ENCODE peak calls at places on chromosomes 12 and 14, in seven cellular contexts. F is SK-N-SH, H is NB4, W is A549, N is WTC11, G is endothelial cell of umbilical vein, Z is HepG2. T is an unnamed sample.

GRCh38 chr12:50678650-50679049 is 85.3 kb upstream of the ATF1 start:
- DNase-seq in Z (no peak), H (no peak), F (no peak), W (no peak), N (no peak), G (no peak), T (no peak)

GRCh38 chr14:25400607-25401206 is 350.8 kb upstream of the STXBP6 start:
- DNase-seq in N (peak; percentile 49), H (peak; percentile 61), Z (peak; percentile 70), G (peak; percentile 63), W (peak; percentile 54), F (peak; percentile 9), T (no peak)

GRCh38 chr12:33671676-33672075 is 232.1 kb upstream of the SYT10 start:
- DNase-seq in G (no peak), W (no peak), H (no peak), F (no peak), Z (no peak), N (no peak), T (no peak)

GRCh38 chr14:75294649-75295033 is 16.0 kb downstream of the FOS start:
- DNase-seq in H (no peak), Z (no peak), W (peak; percentile 47), N (peak; percentile 32), G (no peak), F (peak; percentile 66), T (no peak)

GRCh38 chr12:77299910-77300772 is 234.8 kb upstream of the E2F7 start:
- DNase-seq in Z (no peak), N (no peak), H (no peak), G (peak; percentile 45), F (no peak), W (peak; percentile 4), T (no peak)

GRCh38 chr12:18551703-18552102 is 186.1 kb downstream of the PLCZ1 start:
- DNase-seq in N (no peak), H (no peak), W (no peak), G (no peak), Z (no peak), F (no peak), T (no peak)

GRCh38 chr14:103118019-103118662 is 5.1 kb upstream of the TNFAIP2 start:
- DNase-seq in N (no peak), H (peak; percentile 65), F (no peak), G (peak; percentile 34), W (no peak), Z (no peak), T (no peak)

GRCh38 chr12:16573652-16574077 is 32.3 kb downstream of the LMO3 start:
- DNase-seq in G (no peak), H (peak; percentile 88), Z (peak; percentile 18), W (no peak), N (peak; percentile 18), F (no peak), T (no peak)

DNA sequence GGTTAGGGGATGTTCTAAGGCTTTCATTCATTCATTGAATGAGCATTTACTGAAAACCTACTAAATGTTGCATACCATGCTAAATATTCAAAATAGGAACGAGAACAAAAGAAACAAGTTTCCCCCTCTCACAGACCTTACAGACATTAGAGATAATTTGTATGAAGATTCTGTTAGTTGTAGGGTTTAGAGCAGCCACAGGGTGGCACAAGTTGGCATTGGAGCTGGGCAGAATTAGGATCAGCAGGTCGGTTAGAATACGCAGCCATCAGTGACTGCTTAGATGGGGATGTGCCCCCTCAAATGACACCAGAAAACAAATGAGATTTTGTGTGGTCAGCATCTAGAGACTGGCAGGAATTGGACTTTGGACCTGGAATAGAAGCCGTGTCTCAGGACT is 166.3 kb upstream of the DAAM1 start:
- DNase-seq in N (no peak), G (no peak), F (no peak), H (no peak), W (peak; percentile 19), Z (no peak), T (no peak)
- TF ChIP-seq MAX in N (no peak), G (no peak), F (no peak), H (no peak), W (no peak), Z (no peak), T (no peak)

GRCh38 chr12:122985590-122986257 is 5.2 kb downstream of the ARL6IP4 start:
- DNase-seq in Z (no peak), G (no peak), H (no peak), F (no peak), W (no peak), N (no peak), T (no peak)

GRCh38 chr12:122986258-122986871 is 5.9 kb downstream of the ARL6IP4 start:
- DNase-seq in G (no peak), N (no peak), W (no peak), F (no peak), Z (no peak), H (no peak), T (no peak)

GRCh38 chr12:122982963-122983788 is 2.7 kb downstream of the ARL6IP4 start:
- DNase-seq in Z (no peak), W (no peak), G (no peak), H (no peak), F (no peak), N (no peak), T (no peak)

GRCh38 chr12:122983789-122984515 is 3.5 kb downstream of the ARL6IP4 start:
- DNase-seq in N (no peak), W (no peak), F (no peak), H (no peak), G (peak; percentile 25), Z (peak; percentile 41), T (no peak)

GRCh38 chr12:122984612-122985358 is 4.3 kb downstream of the ARL6IP4 start:
- DNase-seq in Z (peak; percentile 81), F (no peak), W (no peak), G (no peak), H (no peak), N (no peak), T (no peak)
- TF ChIP-seq MAX in Z (peak; percentile 96), F (no peak), W (no peak), G (no peak), H (no peak), N (no peak), T (no peak)

GRCh38 chr14:71661441-71661840 is 270.8 kb upstream of the RGS6 start:
- DNase-seq in N (no peak), G (no peak), H (no peak), W (no peak), F (no peak), Z (no peak), T (no peak)

GRCh38 chr14:71662291-71662790 is 269.9 kb upstream of the RGS6 start:
- DNase-seq in W (no peak), G (no peak), F (no peak), H (no peak), N (no peak), Z (no peak), T (no peak)

GRCh38 chr14:71654810-71655209 is 277.4 kb upstream of the RGS6 start:
- DNase-seq in N (no peak), H (no peak), G (no peak), W (no peak), Z (no peak), F (no peak), T (no peak)

GRCh38 chr14:71658261-71658860 is 273.9 kb upstream of the RGS6 start:
- DNase-seq in F (no peak), G (peak; percentile 39), H (no peak), N (no peak), Z (no peak), W (no peak), T (no peak)

GRCh38 chr14:71659165-71659564 is 273.1 kb upstream of the RGS6 start:
- DNase-seq in N (no peak), F (no peak), G (peak; percentile 90), Z (peak; percentile 34), W (no peak), H (no peak), T (no peak)
- TF ChIP-seq MAX in N (no peak), F (no peak), G (no peak), Z (no peak), W (no peak), H (no peak), T (no peak)

GRCh38 chr14:57749267-57749666 is 116.6 kb downstream of the SLC35F4 start:
- DNase-seq in F (no peak), G (no peak), Z (no peak), W (peak; percentile 10), H (no peak), N (no peak), T (no peak)
- TF ChIP-seq MAX in F (no peak), G (no peak), Z (no peak), W (no peak), H (no peak), N (no peak), T (no peak)

GRCh38 chr12:12510141-12510540 is 52.5 kb downstream of the DUSP16 start:
- DNase-seq in Z (no peak), F (no peak), H (no peak), N (no peak), G (no peak), W (no peak), T (no peak)
- TF ChIP-seq MAX in Z (no peak), F (peak; percentile 59), H (no peak), N (no peak), G (no peak), W (no peak), T (no peak)

DNA sequence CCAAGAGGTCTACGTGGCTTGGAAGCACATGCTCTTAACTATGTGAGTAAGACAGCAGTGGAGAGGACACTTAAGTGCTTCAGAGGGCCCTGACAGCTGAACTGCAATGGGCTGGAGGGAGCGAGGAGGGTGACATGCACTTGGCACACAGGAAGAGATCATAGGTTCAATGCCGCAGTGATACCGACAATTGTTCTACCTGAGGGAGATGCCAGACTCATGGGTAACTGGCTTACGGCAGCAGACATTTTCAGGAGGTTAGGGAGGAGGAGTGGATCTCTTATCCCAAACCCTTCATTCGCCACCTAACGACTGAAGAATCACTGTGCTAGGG is 68.4 kb downstream of the NTF3 start:
- DNase-seq in W (no peak), F (no peak), H (no peak), N (no peak), G (no peak), Z (no peak), T (no peak)
- TF ChIP-seq MAX in W (no peak), F (no peak), H (no peak), N (no peak), G (no peak), Z (no peak), T (no peak)

DNA sequence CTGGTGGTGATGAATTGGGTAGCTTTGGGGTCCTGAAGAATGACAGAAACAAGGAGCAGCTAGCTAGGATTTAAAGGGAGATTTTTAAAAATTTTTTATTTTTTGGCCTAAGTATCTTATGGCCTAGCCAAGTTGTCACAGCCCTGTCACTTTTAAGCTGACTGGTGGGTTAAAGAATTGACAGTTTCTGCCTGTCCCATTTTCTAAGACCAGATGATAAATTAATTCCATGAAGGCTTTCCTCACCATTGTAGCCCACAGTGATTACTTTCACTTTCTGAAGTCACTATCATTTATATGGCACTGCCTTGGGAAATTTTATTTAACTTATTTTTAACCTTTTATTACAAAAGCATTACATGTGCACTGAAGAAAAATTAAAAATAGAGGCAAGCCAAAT is 43.2 kb downstream of the BICDL1 start:
- DNase-seq in N (no peak), W (no peak), F (no peak), H (no peak), Z (no peak), G (no peak), T (no peak)
- TF ChIP-seq MAX in N (no peak), W (no peak), F (no peak), H (no peak), Z (no peak), G (no peak), T (no peak)

GRCh38 chr12:117680311-117680710 is 288.5 kb downstream of the KSR2 start:
- DNase-seq in G (peak; percentile 81), Z (no peak), H (no peak), W (no peak), N (no peak), F (no peak), T (no peak)
- TF ChIP-seq MAX in G (no peak), Z (no peak), H (no peak), W (no peak), N (no peak), F (no peak), T (no peak)

GRCh38 chr14:89540830-89541470 is 123.9 kb upstream of the FOXN3 start:
- DNase-seq in H (no peak), Z (no peak), W (peak; percentile 21), F (no peak), N (no peak), G (peak; percentile 32), T (no peak)
- TF ChIP-seq MAX in H (no peak), Z (no peak), W (no peak), F (no peak), N (no peak), G (no peak), T (no peak)

T was measured in HCT116.